ENCODE peak calls at places on chromosomes 3 and 15, in five cellular contexts. B is activated T-helper 1 cell treated with Interleukin-2 at 50 U/mL for 16 hours; Y is HFF-Myc; H is activated naive CD4-positive, alpha-beta T cell treated with anti-CD3 and anti-CD28 coated beads, Interleukin-2, amount 10 ng/mL, durations not matched to agents 7 days and 5 days; N is NCI-H345. Z is an unnamed sample.

GRCh38 chr3:171860830-171861535 is 17.8 kb downstream of the TMEM212 start:
- DNase-seq in B (no peak), Y (peak; percentile 74), H (no peak), N (no peak), Z (peak; percentile 10)

GRCh38 chr15:74434260-74434915 is 630 bp upstream of the SEMA7A start:
- DNase-seq in B (no peak), Y (no peak), H (no peak), N (no peak), Z (no peak)

GRCh38 chr3:102530443-102531195 is 95.8 kb downstream of the ZPLD1 start:
- DNase-seq in B (no peak), Y (no peak), H (no peak), N (no peak), Z (no peak)

GRCh38 chr3:43995078-43995928 is 246.4 kb upstream of the TOPAZ1 start:
- DNase-seq in B (no peak), Y (no peak), H (peak; percentile 53), N (peak; percentile 79), Z (no peak)

GRCh38 chr15:56053046-56053400 is 59.6 kb upstream of the NEDD4 start:
- DNase-seq in B (no peak), Y (no peak), H (no peak), N (no peak), Z (no peak)

GRCh38 chr15:40929730-40930429 is 740 bp downstream of the DLL4 start:
- DNase-seq in B (no peak), Y (no peak), H (no peak), N (peak; percentile 37), Z (no peak)

GRCh38 chr15:88334436-88334835 is 77.9 kb upstream of the NTRK3 start:
- DNase-seq in B (no peak), Y (no peak), H (no peak), N (no peak), Z (no peak)

GRCh38 chr15:65290228-65290627 is 3.5 kb upstream of the PARP16 start:
- DNase-seq in B (no peak), Y (no peak), H (no peak), N (no peak), Z (no peak)

GRCh38 chr3:171553085-171553484 is 92.9 kb upstream of the TNIK start:
- DNase-seq in B (no peak), Y (no peak), H (no peak), N (no peak), Z (no peak)

GRCh38 chr15:90557651-90558084 is 27.9 kb downstream of the CRTC3 start:
- DNase-seq in B (no peak), Y (no peak), H (no peak), N (no peak), Z (no peak)

GRCh38 chr3:194532591-194532990 is 45.8 kb upstream of the ATP13A3 start:
- DNase-seq in B (no peak), Y (peak; percentile 71), H (no peak), N (no peak), Z (no peak)

GRCh38 chr3:12658593-12659058 is 5.3 kb downstream of the RAF1 start:
- DNase-seq in B (no peak), Y (peak; percentile 63), H (no peak), N (no peak), Z (no peak)

GRCh38 chr3:153173758-153174516 is 11.9 kb downstream of the RAP2B start:
- DNase-seq in B (no peak), Y (no peak), H (no peak), N (no peak), Z (no peak)

GRCh38 chr3:144053121-144053520 is 81.5 kb downstream of the DIPK2A start:
- DNase-seq in B (no peak), Y (no peak), H (no peak), N (no peak), Z (no peak)

GRCh38 chr3:158789592-158789991 is 12.3 kb upstream of the MFSD1 start:
- DNase-seq in B (no peak), Y (no peak), H (no peak), N (no peak), Z (no peak)

Z was measured in GDM1.